ENCODE peak calls at places on chromosomes 1 and 21, in six cellular contexts. D is body of pancreas; J is astrocyte of the cerebellum; O is activated CD8-positive, alpha-beta T cell treated with anti-CD3 and anti-CD28 coated beads for 36 hours; T is endodermal cell; K is heart left ventricle. H is an unnamed sample.
A peak's percentile ranks its signal among the peaks of the same experiment; 100 is the strongest.

GRCh38 chr21:39852726-39853510 is 14.3 kb upstream of the PCP4 start:
- DNase-seq in D (no peak), J (no peak), O (no peak), T (peak; percentile 35), K (no peak), H (no peak)

GRCh38 chr1:180545991-180546390 is 12.8 kb upstream of the OVAAL start:
- DNase-seq in D (no peak), J (no peak), O (no peak), T (peak; percentile 3), K (no peak), H (no peak)

GRCh38 chr1:66393586-66394334 is 140.2 kb upstream of the SGIP1 start:
- DNase-seq in D (no peak), J (no peak), O (no peak), T (no peak), K (no peak), H (no peak)

GRCh38 chr1:109491372-109491771 is 2.5 kb upstream of the CYB561D1 start:
- DNase-seq in D (no peak), J (no peak), O (no peak), T (no peak), K (no peak), H (no peak)

GRCh38 chr1:232952514-232953175 is 2.2 kb downstream of the NTPCR start:
- DNase-seq in D (peak; percentile 53), J (no peak), O (peak; percentile 37), T (peak; percentile 91), K (no peak), H (peak; percentile 21)

GRCh38 chr1:241079459-241079858 is 277.5 kb downstream of the RGS7 start:
- DNase-seq in D (no peak), J (no peak), O (no peak), T (no peak), K (no peak), H (no peak)

GRCh38 chr1:94095112-94095637 is 25.8 kb downstream of the ABCA4 start:
- DNase-seq in D (peak; percentile 47), J (peak; percentile 100), O (no peak), T (peak; percentile 65), K (peak; percentile 88), H (no peak)

GRCh38 chr1:201597551-201598230 is 58.8 kb downstream of the NAV1 start:
- DNase-seq in D (peak; percentile 98), J (no peak), O (no peak), T (no peak), K (peak; percentile 67), H (no peak)

GRCh38 chr1:218259800-218260199 is 25.3 kb upstream of the RRP15 start:
- DNase-seq in D (peak; percentile 7), J (no peak), O (peak; percentile 4), T (peak; percentile 53), K (no peak), H (no peak)

GRCh38 chr21:33998809-33999208 is 74.6 kb upstream of the MRPS6 start:
- DNase-seq in D (no peak), J (no peak), O (no peak), T (no peak), K (no peak), H (no peak)

GRCh38 chr21:29174607-29175013 is 44.2 kb downstream of the MAP3K7CL start:
- DNase-seq in D (no peak), J (no peak), O (no peak), T (no peak), K (no peak), H (no peak)

GRCh38 chr1:225655509-225656258 is 2.8 kb upstream of the ENAH start:
- DNase-seq in D (peak; percentile 73), J (peak; percentile 98), O (peak; percentile 36), T (no peak), K (peak; percentile 49), H (no peak)

GRCh38 chr1:172293379-172293778 is 127.1 kb upstream of the C1orf105 start:
- DNase-seq in D (no peak), J (peak; percentile 60), O (no peak), T (no peak), K (no peak), H (no peak)

GRCh38 chr21:46124083-46124925 is 26.4 kb downstream of the COL6A2 start:
- DNase-seq in D (peak; percentile 3), J (no peak), O (no peak), T (peak; percentile 30), K (peak; percentile 12), H (peak; percentile 7)

GRCh38 chr1:6157132-6157527 is 23.0 kb downstream of the CHD5 start:
- DNase-seq in D (no peak), J (peak; percentile 11), O (no peak), T (no peak), K (no peak), H (no peak)

GRCh38 chr21:15592271-15592860 is 137.4 kb upstream of the USP25 start:
- DNase-seq in D (no peak), J (peak; percentile 49), O (no peak), T (no peak), K (no peak), H (no peak)

GRCh38 chr1:103191327-103191726 is 83.0 kb upstream of the COL11A1 start:
- DNase-seq in D (no peak), J (no peak), O (no peak), T (no peak), K (no peak), H (no peak)

GRCh38 chr1:93080424-93080823 is 1.3 kb downstream of the MTF2 start:
- DNase-seq in D (no peak), J (peak; percentile 73), O (peak; percentile 17), T (no peak), K (no peak), H (no peak)

GRCh38 chr1:16458801-16459200 is 18.3 kb downstream of the NECAP2 start:
- DNase-seq in D (no peak), J (no peak), O (no peak), T (no peak), K (no peak), H (no peak)

GRCh38 chr1:22122273-22123070 is 20.4 kb downstream of the WNT4 start:
- DNase-seq in D (no peak), J (no peak), O (no peak), T (no peak), K (no peak), H (no peak)

GRCh38 chr21:44947111-44947929 is 7.5 kb downstream of the SLX9 start:
- DNase-seq in D (no peak), J (no peak), O (no peak), T (peak; percentile 27), K (peak; percentile 71), H (no peak)

GRCh38 chr1:248599396-248599795 is 1.9 kb upstream of the OR2T10 start:
- DNase-seq in D (no peak), J (no peak), O (no peak), T (no peak), K (no peak), H (no peak)

GRCh38 chr21:29208044-29208665 is 77.7 kb downstream of the MAP3K7CL start:
- DNase-seq in D (no peak), J (no peak), O (no peak), T (no peak), K (no peak), H (no peak)

GRCh38 chr1:163427336-163427735 is 105.6 kb downstream of the NUF2 start:
- DNase-seq in D (no peak), J (no peak), O (no peak), T (peak; percentile 90), K (no peak), H (no peak)

GRCh38 chr1:61087574-61087973 is 5.2 kb downstream of the NFIA start:
- DNase-seq in D (peak; percentile 47), J (no peak), O (no peak), T (no peak), K (no peak), H (no peak)

GRCh38 chr1:61086245-61086644 is 3.9 kb downstream of the NFIA start:
- DNase-seq in D (no peak), J (no peak), O (no peak), T (no peak), K (no peak), H (no peak)

GRCh38 chr1:61084560-61084991 is 2.2 kb downstream of the NFIA start:
- DNase-seq in D (no peak), J (no peak), O (no peak), T (no peak), K (no peak), H (no peak)

GRCh38 chr1:61083799-61084385 is 1.5 kb downstream of the NFIA start:
- DNase-seq in D (no peak), J (no peak), O (no peak), T (no peak), K (no peak), H (no peak)

GRCh38 chr1:61085191-61086086 is 3.1 kb downstream of the NFIA start:
- DNase-seq in D (no peak), J (no peak), O (no peak), T (no peak), K (no peak), H (no peak)
- TF ChIP-seq CTCF in D (no peak), J (no peak), O (no peak), T (no peak), K (no peak), H (no peak)

GRCh38 chr21:23455676-23456075 is 2151.6 kb downstream of the MRPL39 start:
- DNase-seq in D (no peak), J (no peak), O (no peak), T (no peak), K (no peak), H (no peak)

GRCh38 chr21:23452384-23453083 is 2154.7 kb downstream of the MRPL39 start:
- DNase-seq in D (peak; percentile 52), J (no peak), O (peak; percentile 21), T (peak; percentile 90), K (no peak), H (peak; percentile 19)
- TF ChIP-seq CTCF in D (peak; percentile 10), J (peak; percentile 26), O (no peak), T (peak; percentile 84), K (no peak), H (peak; percentile 62)

GRCh38 chr1:18725231-18725895 is 94.7 kb downstream of the PAX7 start:
- DNase-seq in D (no peak), J (no peak), O (no peak), T (peak; percentile 84), K (no peak), H (no peak)

GRCh38 chr1:18724001-18724411 is 93.4 kb downstream of the PAX7 start:
- DNase-seq in D (no peak), J (no peak), O (no peak), T (peak; percentile 62), K (no peak), H (no peak)

GRCh38 chr1:18723206-18723605 is 92.6 kb downstream of the PAX7 start:
- DNase-seq in D (no peak), J (no peak), O (no peak), T (no peak), K (no peak), H (no peak)

GRCh38 chr1:18726388-18726787 is 95.7 kb downstream of the PAX7 start:
- DNase-seq in D (no peak), J (no peak), O (no peak), T (no peak), K (no peak), H (no peak)

DNA sequence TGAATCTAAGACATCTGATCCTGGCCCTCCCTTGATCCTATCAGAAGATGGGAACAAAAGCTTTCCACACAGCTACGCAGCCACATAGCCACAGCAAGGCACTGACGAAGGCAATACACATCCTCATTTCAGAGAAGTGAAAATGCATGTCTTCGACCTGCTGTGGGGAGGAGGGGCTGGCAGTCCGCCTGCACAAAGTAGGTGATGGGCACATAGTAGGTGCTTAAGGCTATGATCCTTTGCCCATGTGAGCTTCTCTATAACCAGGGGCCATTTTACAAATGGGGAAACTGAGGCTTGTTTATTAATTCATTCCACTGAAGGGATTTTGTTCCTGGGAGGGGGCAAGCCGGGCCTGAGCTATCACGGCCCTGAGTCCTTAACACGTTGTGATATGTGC is 94.2 kb downstream of the PAX7 start:
- DNase-seq in D (no peak), J (no peak), O (no peak), T (no peak), K (no peak), H (no peak)
- TF ChIP-seq CTCF in D (no peak), J (no peak), O (no peak), T (no peak), K (no peak), H (no peak)

GRCh38 chr1:15328785-15329480 is 80.8 kb upstream of the EFHD2 start:
- DNase-seq in D (peak; percentile 90), J (peak; percentile 95), O (peak; percentile 31), T (peak; percentile 42), K (peak; percentile 81), H (no peak)
- TF ChIP-seq CTCF in D (peak; percentile 74), J (peak; percentile 30), O (peak; percentile 48), T (peak; percentile 27), K (peak; percentile 69), H (no peak)